ENCODE peak calls at places on chromosomes 3 and 15, in seven cellular contexts. U is OCI-LY7; Z is activated CD4-positive, alpha-beta T cell treated with anti-CD3 and anti-CD28 coated beads, Interleukin-2, amount 50 U/mL, for 48 hours; M is fibroblast of the conjunctiva; N is A673; G is HL-60; R is iris pigment epithelial cell. L is an unnamed sample.

GRCh38 chr15:96849501-96849900 is 519.0 kb downstream of the NR2F2 start:
- DNase-seq in U (no peak), Z (no peak), M (no peak), N (peak; percentile 42), G (no peak), R (peak; percentile 53), L (no peak)

GRCh38 chr15:32790352-32790999 is 72.7 kb downstream of the GREM1 start:
- DNase-seq in U (no peak), Z (no peak), M (no peak), N (no peak), G (no peak), R (peak; percentile 74), L (no peak)

GRCh38 chr15:77983708-77984445 is 93.6 kb downstream of the TBC1D2B start:
- DNase-seq in U (no peak), Z (no peak), M (no peak), N (no peak), G (no peak), R (no peak), L (peak; percentile 22)

GRCh38 chr15:69045810-69046209 is 31.3 kb downstream of the NOX5 start:
- DNase-seq in U (no peak), Z (no peak), M (no peak), N (no peak), G (no peak), R (peak; percentile 83), L (no peak)

GRCh38 chr3:128805771-128806170 is 73.6 kb upstream of the ACAD9 start:
- DNase-seq in U (no peak), Z (no peak), M (no peak), N (no peak), G (peak; percentile 56), R (peak; percentile 46), L (no peak)

GRCh38 chr3:56810912-56811544 is 9.3 kb upstream of the ARHGEF3 start:
- DNase-seq in U (no peak), Z (no peak), M (no peak), N (no peak), G (no peak), R (no peak), L (no peak)

GRCh38 chr3:16884084-16884747 is 539 bp upstream of the PLCL2 start:
- DNase-seq in U (peak; percentile 83), Z (peak; percentile 81), M (peak; percentile 56), N (peak; percentile 53), G (peak; percentile 44), R (peak; percentile 45), L (peak; percentile 47)

GRCh38 chr15:66149871-66150270 is 103.7 kb downstream of the MEGF11 start:
- DNase-seq in U (no peak), Z (no peak), M (no peak), N (no peak), G (no peak), R (no peak), L (no peak)

GRCh38 chr3:129211772-129212171 is 28.1 kb upstream of the CNBP start:
- DNase-seq in U (no peak), Z (no peak), M (peak; percentile 53), N (peak; percentile 81), G (no peak), R (peak; percentile 71), L (peak; percentile 87)

GRCh38 chr3:70096376-70097055 is 97.0 kb downstream of the SAMMSON start:
- DNase-seq in U (no peak), Z (no peak), M (no peak), N (no peak), G (no peak), R (no peak), L (no peak)

GRCh38 chr3:97896547-97896946 is 74.7 kb downstream of the CRYBG3 start:
- DNase-seq in U (peak; percentile 17), Z (no peak), M (no peak), N (peak; percentile 47), G (no peak), R (no peak), L (no peak)

GRCh38 chr3:129936757-129937156 is 37.8 kb upstream of the TRH start:
- DNase-seq in U (no peak), Z (no peak), M (peak; percentile 6), N (peak; percentile 68), G (peak; percentile 41), R (peak; percentile 41), L (peak; percentile 34)

GRCh38 chr3:173199568-173199967 is 58.5 kb upstream of the SPATA16 start:
- DNase-seq in U (no peak), Z (no peak), M (no peak), N (no peak), G (no peak), R (no peak), L (no peak)

GRCh38 chr15:99592135-99592845 is 26.5 kb downstream of the MEF2A start:
- DNase-seq in U (no peak), Z (no peak), M (no peak), N (peak; percentile 55), G (no peak), R (peak; percentile 73), L (no peak)

GRCh38 chr3:60365360-60365759 is 885.9 kb downstream of the FHIT start:
- DNase-seq in U (no peak), Z (no peak), M (no peak), N (no peak), G (no peak), R (peak; percentile 50), L (no peak)

GRCh38 chr3:125043599-125044151 is 12.1 kb downstream of the HEG1 start:
- DNase-seq in U (no peak), Z (no peak), M (no peak), N (no peak), G (no peak), R (no peak), L (peak; percentile 43)

GRCh38 chr3:53229606-53230005 is 26.2 kb downstream of the TKT start:
- DNase-seq in U (no peak), Z (no peak), M (no peak), N (no peak), G (no peak), R (no peak), L (no peak)

GRCh38 chr3:155233213-155233612 is 60.3 kb downstream of the STRIT1 start:
- DNase-seq in U (no peak), Z (no peak), M (peak; percentile 69), N (no peak), G (no peak), R (peak; percentile 72), L (peak; percentile 34)

GRCh38 chr15:70029297-70029701 is 68.4 kb downstream of the TLE3 start:
- DNase-seq in U (no peak), Z (no peak), M (no peak), N (no peak), G (no peak), R (no peak), L (no peak)

GRCh38 chr15:54609152-54609551 is 587.6 kb downstream of the RSL24D1 start:
- DNase-seq in U (no peak), Z (no peak), M (no peak), N (no peak), G (no peak), R (no peak), L (no peak)

GRCh38 chr15:42650208-42651066 is 75.0 kb downstream of the STARD9 start:
- DNase-seq in U (peak; percentile 80), Z (peak; percentile 49), M (peak; percentile 75), N (peak; percentile 87), G (peak; percentile 74), R (peak; percentile 89), L (peak; percentile 63)

GRCh38 chr15:29593629-29594028 is 228.6 kb downstream of the TJP1 start:
- DNase-seq in U (no peak), Z (no peak), M (no peak), N (no peak), G (no peak), R (no peak), L (no peak)

GRCh38 chr3:65714138-65714537 is 324.6 kb downstream of the MAGI1 start:
- DNase-seq in U (no peak), Z (no peak), M (no peak), N (no peak), G (no peak), R (peak; percentile 87), L (no peak)

GRCh38 chr3:119559441-119559963 is at the start of gene CD80:
- DNase-seq in U (peak; percentile 70), Z (peak; percentile 68), M (peak; percentile 30), N (peak; percentile 63), G (peak; percentile 82), R (peak; percentile 62), L (no peak)

GRCh38 chr3:64272271-64272670 is 47.0 kb upstream of the PRICKLE2 start:
- DNase-seq in U (no peak), Z (no peak), M (no peak), N (no peak), G (no peak), R (no peak), L (no peak)

GRCh38 chr3:36792342-36792741 is 28.0 kb upstream of the DCLK3 start:
- DNase-seq in U (peak; percentile 51), Z (peak; percentile 6), M (no peak), N (peak; percentile 62), G (peak; percentile 35), R (peak; percentile 40), L (no peak)

GRCh38 chr15:60899322-60899966 is 329.7 kb downstream of the RORA start:
- DNase-seq in U (no peak), Z (no peak), M (no peak), N (no peak), G (no peak), R (no peak), L (no peak)

GRCh38 chr3:50341537-50341936 is 901 bp upstream of the RASSF1 start:
- DNase-seq in U (no peak), Z (no peak), M (no peak), N (no peak), G (no peak), R (no peak), L (no peak)